ENCODE peak calls at places on chromosomes 3 and 15, in four cellular contexts. Q is GM19239, N is ovary, T is A549. K is an unnamed sample.

GRCh38 chr15:44193651-44194396 is 1.2 kb downstream of the FRMD5 start:
- DNase-seq in N (no peak), T (peak), Q (no peak), K (no peak)

GRCh38 chr3:153291052-153291689 is 129.1 kb downstream of the RAP2B start:
- DNase-seq in T (no peak), Q (no peak), N (no peak), K (no peak)

GRCh38 chr3:127458698-127459097 is 131.8 kb downstream of the TPRA1 start:
- DNase-seq in Q (no peak), N (peak), T (no peak), K (no peak)

GRCh38 chr15:75044258-75044878 is 21.0 kb downstream of the PPCDC start:
- DNase-seq in N (peak), Q (no peak), T (no peak), K (no peak)

GRCh38 chr15:74835312-74835823 is 7.6 kb downstream of the ULK3 start:
- DNase-seq in T (peak), N (no peak), Q (no peak), K (peak)

GRCh38 chr3:9779721-9780450 is 10.1 kb upstream of the CAMK1 start:
- DNase-seq in T (no peak), N (no peak), Q (no peak), K (no peak)

GRCh38 chr3:102536479-102536878 is 101.7 kb downstream of the ZPLD1 start:
- DNase-seq in T (peak), N (no peak), Q (no peak), K (no peak)

GRCh38 chr3:51717446-51717845 is 10.6 kb downstream of the GRM2 start:
- DNase-seq in Q (no peak), T (no peak), N (no peak), K (no peak)

GRCh38 chr3:106862067-106862466 is 515.2 kb upstream of the CCDC54 start:
- DNase-seq in Q (no peak), N (no peak), T (no peak), K (no peak)

GRCh38 chr3:14432996-14433572 is 30.7 kb downstream of the SLC6A6 start:
- DNase-seq in N (no peak), Q (no peak), T (no peak), K (no peak)

GRCh38 chr3:72290859-72291641 is 506.1 kb upstream of the PROK2 start:
- DNase-seq in N (no peak), Q (no peak), T (no peak), K (no peak)

GRCh38 chr15:27955087-27955486 is 144.0 kb downstream of the OCA2 start:
- DNase-seq in T (no peak), Q (no peak), N (no peak), K (no peak)

GRCh38 chr15:42890161-42890913 is 30.2 kb downstream of the TTBK2 start:
- DNase-seq in T (no peak), Q (no peak), N (no peak), K (no peak)

K was measured in heart right ventricle.